ENCODE peak calls at places on chromosomes 7 and 10, in ten cellular contexts. One of them, this sample, is unnamed. For H3K36me3 and H3K9me3, the result is how much of the 10 kb centered on the place peaks cover.

GRCh38 chr7:92621026-92621540 is 30.9 kb upstream of the FAM133B start:
- DNase-seq in body of pancreas: peak
- DNase-seq in sigmoid colon: peak
- DNase-seq in left lung: no peak
- DNase-seq in NT2/D1: peak
- DNase-seq in breast epithelium: peak
- DNase-seq in PC-3: peak
- DNase-seq in K562: peak
- DNase-seq in adipocyte: peak
- DNase-seq in fibroblast of lung: peak
- DNase-seq in this sample: peak

GRCh38 chr7:83519240-83519639 is 129.7 kb downstream of the SEMA3E start:
- DNase-seq in body of pancreas: no peak
- DNase-seq in NT2/D1: no peak
- DNase-seq in PC-3: no peak
- DNase-seq in adipocyte: peak
- DNase-seq in K562: no peak
- DNase-seq in fibroblast of lung: peak
- DNase-seq in left lung: no peak
- DNase-seq in sigmoid colon: no peak
- DNase-seq in breast epithelium: no peak
- DNase-seq in this sample: no peak

GRCh38 chr7:9945882-9946281 is 1027.8 kb upstream of the PHF14 start:
- DNase-seq in K562: no peak
- DNase-seq in PC-3: peak
- DNase-seq in adipocyte: no peak
- DNase-seq in body of pancreas: no peak
- DNase-seq in NT2/D1: no peak
- DNase-seq in sigmoid colon: no peak
- DNase-seq in fibroblast of lung: peak
- DNase-seq in left lung: no peak
- DNase-seq in breast epithelium: no peak
- DNase-seq in this sample: no peak

GRCh38 chr10:53690556-53691240 is 918.1 kb upstream of the MBL2 start:
- DNase-seq in fibroblast of lung: no peak
- DNase-seq in left lung: no peak
- DNase-seq in K562: no peak
- DNase-seq in breast epithelium: no peak
- DNase-seq in body of pancreas: no peak
- DNase-seq in adipocyte: no peak
- DNase-seq in sigmoid colon: no peak
- DNase-seq in NT2/D1: no peak
- DNase-seq in PC-3: no peak
- DNase-seq in this sample: no peak

GRCh38 chr7:123871998-123872867 is 27.3 kb downstream of the HYAL4 start:
- DNase-seq in breast epithelium: no peak
- DNase-seq in PC-3: peak
- DNase-seq in NT2/D1: peak
- DNase-seq in sigmoid colon: no peak
- DNase-seq in adipocyte: peak
- DNase-seq in left lung: no peak
- DNase-seq in fibroblast of lung: peak
- DNase-seq in K562: no peak
- DNase-seq in body of pancreas: peak
- DNase-seq in this sample: peak

GRCh38 chr10:1604246-1604645 is 133.1 kb downstream of the ADARB2 start:
- DNase-seq in sigmoid colon: no peak
- DNase-seq in breast epithelium: no peak
- DNase-seq in PC-3: no peak
- DNase-seq in left lung: no peak
- DNase-seq in fibroblast of lung: no peak
- DNase-seq in body of pancreas: no peak
- DNase-seq in adipocyte: no peak
- DNase-seq in K562: no peak
- DNase-seq in NT2/D1: no peak
- DNase-seq in this sample: no peak

GRCh38 chr10:110304394-110304779 is 333 bp downstream of the SMNDC1 start:
- DNase-seq in breast epithelium: no peak
- DNase-seq in fibroblast of lung: no peak
- DNase-seq in left lung: peak
- DNase-seq in body of pancreas: no peak
- DNase-seq in sigmoid colon: peak
- DNase-seq in NT2/D1: peak
- DNase-seq in adipocyte: peak
- DNase-seq in PC-3: no peak
- DNase-seq in K562: no peak
- DNase-seq in this sample: peak

GRCh38 chr10:82463614-82464013 is 588.6 kb downstream of the NRG3 start:
- DNase-seq in fibroblast of lung: no peak
- DNase-seq in NT2/D1: no peak
- DNase-seq in body of pancreas: no peak
- DNase-seq in PC-3: no peak
- DNase-seq in left lung: no peak
- DNase-seq in K562: no peak
- DNase-seq in adipocyte: no peak
- DNase-seq in sigmoid colon: no peak
- DNase-seq in breast epithelium: no peak
- DNase-seq in this sample: no peak

GRCh38 chr10:125204400-125204799 is 44.0 kb upstream of the CTBP2 start:
- DNase-seq in NT2/D1: no peak
- DNase-seq in body of pancreas: no peak
- DNase-seq in PC-3: no peak
- DNase-seq in K562: no peak
- DNase-seq in left lung: no peak
- DNase-seq in sigmoid colon: no peak
- DNase-seq in adipocyte: no peak
- DNase-seq in breast epithelium: no peak
- DNase-seq in fibroblast of lung: no peak
- DNase-seq in this sample: no peak

GRCh38 chr10:100858258-100858657 is 54.5 kb upstream of the SLF2 start:
- DNase-seq in PC-3: no peak
- DNase-seq in left lung: no peak
- DNase-seq in sigmoid colon: no peak
- DNase-seq in body of pancreas: no peak
- DNase-seq in K562: no peak
- DNase-seq in fibroblast of lung: no peak
- DNase-seq in breast epithelium: no peak
- DNase-seq in adipocyte: no peak
- DNase-seq in NT2/D1: no peak
- DNase-seq in this sample: no peak

GRCh38 chr10:99433378-99434020 is 3.1 kb upstream of the GOT1 start:
- DNase-seq in adipocyte: peak
- DNase-seq in sigmoid colon: no peak
- DNase-seq in fibroblast of lung: no peak
- DNase-seq in body of pancreas: no peak
- DNase-seq in K562: no peak
- DNase-seq in breast epithelium: no peak
- DNase-seq in NT2/D1: no peak
- DNase-seq in PC-3: peak
- DNase-seq in left lung: no peak
- DNase-seq in this sample: no peak

GRCh38 chr10:3948843-3949242 is 163.8 kb upstream of the KLF6 start:
- DNase-seq in breast epithelium: no peak
- DNase-seq in body of pancreas: peak
- DNase-seq in adipocyte: no peak
- DNase-seq in NT2/D1: no peak
- DNase-seq in PC-3: peak
- DNase-seq in K562: no peak
- DNase-seq in sigmoid colon: no peak
- DNase-seq in left lung: no peak
- DNase-seq in fibroblast of lung: peak
- DNase-seq in this sample: peak

GRCh38 chr7:99021941-99022560 is 121.9 kb downstream of the SMURF1 start:
- DNase-seq in body of pancreas: no peak
- DNase-seq in NT2/D1: no peak
- DNase-seq in breast epithelium: no peak
- DNase-seq in adipocyte: no peak
- DNase-seq in sigmoid colon: peak
- DNase-seq in K562: no peak
- DNase-seq in fibroblast of lung: no peak
- DNase-seq in PC-3: peak
- DNase-seq in left lung: no peak
- DNase-seq in this sample: no peak

GRCh38 chr7:155806096-155806871 is 6.0 kb downstream of the SHH start:
- DNase-seq in fibroblast of lung: no peak
- DNase-seq in breast epithelium: no peak
- DNase-seq in adipocyte: no peak
- DNase-seq in left lung: peak
- DNase-seq in NT2/D1: no peak
- DNase-seq in sigmoid colon: no peak
- DNase-seq in PC-3: no peak
- DNase-seq in body of pancreas: no peak
- DNase-seq in K562: no peak
- DNase-seq in this sample: no peak

GRCh38 chr10:124384591-124385190 is 34.0 kb downstream of the OAT start:
- DNase-seq in PC-3: no peak
- DNase-seq in adipocyte: no peak
- DNase-seq in fibroblast of lung: no peak
- DNase-seq in left lung: no peak
- DNase-seq in K562: no peak
- DNase-seq in sigmoid colon: peak
- DNase-seq in breast epithelium: no peak
- DNase-seq in body of pancreas: no peak
- DNase-seq in NT2/D1: no peak
- DNase-seq in this sample: no peak

GRCh38 chr10:80195046-80195574 is 10.2 kb downstream of the ANXA11 start:
- DNase-seq in adipocyte: no peak
- DNase-seq in K562: no peak
- DNase-seq in sigmoid colon: no peak
- DNase-seq in breast epithelium: no peak
- DNase-seq in body of pancreas: peak
- DNase-seq in left lung: no peak
- DNase-seq in NT2/D1: no peak
- DNase-seq in PC-3: no peak
- DNase-seq in fibroblast of lung: no peak
- DNase-seq in this sample: no peak

GRCh38 chr7:108012499-108013430 is 9.8 kb upstream of the LAMB1 start:
- DNase-seq in body of pancreas: no peak
- DNase-seq in left lung: no peak
- DNase-seq in fibroblast of lung: peak
- DNase-seq in sigmoid colon: no peak
- DNase-seq in breast epithelium: no peak
- DNase-seq in NT2/D1: no peak
- DNase-seq in PC-3: peak
- DNase-seq in adipocyte: no peak
- DNase-seq in K562: peak
- DNase-seq in this sample: no peak

GRCh38 chr7:127995866-127996215 is 35.4 kb downstream of the LRRC4 start:
- DNase-seq in adipocyte: no peak
- DNase-seq in K562: no peak
- DNase-seq in NT2/D1: no peak
- DNase-seq in left lung: no peak
- DNase-seq in PC-3: no peak
- DNase-seq in breast epithelium: no peak
- DNase-seq in body of pancreas: no peak
- DNase-seq in sigmoid colon: no peak
- DNase-seq in fibroblast of lung: no peak
- DNase-seq in this sample: no peak

GRCh38 chr7:105829681-105830322 is 46.6 kb downstream of the ATXN7L1 start:
- DNase-seq in left lung: no peak
- DNase-seq in adipocyte: peak
- DNase-seq in fibroblast of lung: peak
- DNase-seq in NT2/D1: no peak
- DNase-seq in body of pancreas: no peak
- DNase-seq in K562: no peak
- DNase-seq in sigmoid colon: no peak
- DNase-seq in PC-3: peak
- DNase-seq in breast epithelium: no peak
- DNase-seq in this sample: no peak
- H3K4me3 ChIP-seq in left lung: no peak
- H3K4me3 ChIP-seq in adipocyte: peak
- H3K4me3 ChIP-seq in fibroblast of lung: no peak
- H3K4me3 ChIP-seq in NT2/D1: no peak
- H3K4me3 ChIP-seq in body of pancreas: no peak
- H3K4me3 ChIP-seq in K562: no peak
- H3K4me3 ChIP-seq in sigmoid colon: no peak
- H3K4me3 ChIP-seq in PC-3: no peak
- H3K4me3 ChIP-seq in breast epithelium: no peak
- H3K4me3 ChIP-seq in this sample: no peak

DNA sequence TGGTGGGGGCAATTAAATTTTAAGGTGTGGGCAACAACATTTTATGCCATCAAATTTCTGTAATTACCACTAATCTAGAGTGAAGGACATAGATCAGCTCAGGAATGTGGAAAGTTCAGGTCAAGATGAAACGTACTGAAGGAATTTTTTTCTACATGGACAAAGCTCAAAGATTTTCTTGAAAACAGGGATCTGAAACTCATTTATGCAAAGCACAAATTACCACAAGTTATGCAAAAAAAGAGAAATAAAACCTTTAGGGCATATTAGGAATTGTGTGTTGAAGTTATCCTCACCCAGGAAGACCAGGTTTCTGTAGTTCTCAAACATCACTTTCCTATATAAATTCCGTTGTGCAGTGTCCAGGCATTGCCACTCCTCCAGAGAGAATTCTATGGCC is 18.9 kb downstream of the ZNF680 start:
- DNase-seq in breast epithelium: no peak
- DNase-seq in fibroblast of lung: no peak
- DNase-seq in adipocyte: no peak
- DNase-seq in body of pancreas: no peak
- DNase-seq in NT2/D1: no peak
- DNase-seq in PC-3: no peak
- DNase-seq in K562: no peak
- DNase-seq in sigmoid colon: no peak
- DNase-seq in left lung: no peak
- DNase-seq in this sample: no peak
- H3K36me3 ChIP-seq in breast epithelium: under half
- H3K36me3 ChIP-seq in fibroblast of lung: under half
- H3K36me3 ChIP-seq in adipocyte: half or more
- H3K36me3 ChIP-seq in body of pancreas: under half
- H3K36me3 ChIP-seq in NT2/D1: under half
- H3K36me3 ChIP-seq in PC-3: half or more
- H3K36me3 ChIP-seq in K562: under half
- H3K36me3 ChIP-seq in sigmoid colon: under half
- H3K36me3 ChIP-seq in left lung: under half
- H3K36me3 ChIP-seq in this sample: under half

GRCh38 chr7:145681159-145681558 is 435.4 kb upstream of the CNTNAP2 start:
- DNase-seq in K562: no peak
- DNase-seq in left lung: no peak
- DNase-seq in sigmoid colon: no peak
- DNase-seq in breast epithelium: no peak
- DNase-seq in body of pancreas: no peak
- DNase-seq in adipocyte: no peak
- DNase-seq in fibroblast of lung: no peak
- DNase-seq in NT2/D1: no peak
- DNase-seq in PC-3: no peak
- DNase-seq in this sample: no peak
- H3K9me3 ChIP-seq in K562: under half
- H3K9me3 ChIP-seq in left lung: under half
- H3K9me3 ChIP-seq in sigmoid colon: under half
- H3K9me3 ChIP-seq in breast epithelium: under half
- H3K9me3 ChIP-seq in body of pancreas: under half
- H3K9me3 ChIP-seq in adipocyte: under half
- H3K9me3 ChIP-seq in fibroblast of lung: under half
- H3K9me3 ChIP-seq in NT2/D1: under half
- H3K9me3 ChIP-seq in PC-3: under half
- H3K9me3 ChIP-seq in this sample: under half

DNA sequence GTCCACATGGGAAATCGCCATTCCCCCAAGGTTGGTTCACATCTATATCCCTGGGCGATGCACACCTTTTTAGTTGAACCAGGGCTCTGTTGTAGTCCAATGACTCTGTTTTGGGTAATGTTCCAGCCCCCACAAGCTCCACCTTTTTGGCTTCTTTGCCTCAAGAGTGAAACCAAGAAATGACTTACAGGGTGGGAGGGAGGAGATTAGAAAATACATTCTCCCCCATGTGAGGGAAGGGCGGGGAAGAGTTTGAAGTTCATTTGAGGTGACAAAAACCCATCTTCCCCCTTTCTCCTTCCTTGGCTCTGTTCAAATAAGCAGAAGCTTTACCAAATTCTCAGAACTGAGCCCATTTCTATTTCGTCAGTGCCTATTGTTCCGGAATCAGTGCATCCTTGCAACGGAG is 82.8 kb downstream of the GATA3 start:
- DNase-seq in body of pancreas: no peak
- DNase-seq in sigmoid colon: no peak
- DNase-seq in PC-3: no peak
- DNase-seq in left lung: no peak
- DNase-seq in fibroblast of lung: no peak
- DNase-seq in NT2/D1: no peak
- DNase-seq in adipocyte: no peak
- DNase-seq in K562: no peak
- DNase-seq in breast epithelium: no peak
- DNase-seq in this sample: no peak
- H3K4me3 ChIP-seq in body of pancreas: no peak
- H3K4me3 ChIP-seq in sigmoid colon: no peak
- H3K4me3 ChIP-seq in PC-3: no peak
- H3K4me3 ChIP-seq in left lung: no peak
- H3K4me3 ChIP-seq in fibroblast of lung: no peak
- H3K4me3 ChIP-seq in NT2/D1: no peak
- H3K4me3 ChIP-seq in adipocyte: no peak
- H3K4me3 ChIP-seq in K562: no peak
- H3K4me3 ChIP-seq in breast epithelium: no peak
- H3K4me3 ChIP-seq in this sample: no peak

This sample was measured in MG63.